ENCODE peak calls at places on chromosome 5, in eight cellular contexts. A, G, U, W, M, T, D and Y are unnamed samples.
A peak's percentile ranks its signal among the peaks of the same experiment; 100 is the strongest.

GRCh38 chr5:121138495-121138907 is 674.4 kb downstream of the PRR16 start:
- DNase-seq in D (no peak), W (no peak), M (no peak), G (peak; percentile 18), U (no peak), A (no peak), T (peak; percentile 60), Y (no peak)

GRCh38 chr5:124745367-124746251 is 830 bp downstream of the ZNF608 start:
- DNase-seq in U (no peak), D (no peak), M (no peak), T (peak; percentile 4), G (peak; percentile 59), W (no peak), A (no peak), Y (no peak)

GRCh38 chr5:8585230-8586018 is 716.5 kb downstream of the MTRR start:
- DNase-seq in W (no peak), M (no peak), T (peak; percentile 31), D (no peak), U (no peak), A (no peak), G (peak; percentile 2), Y (no peak)

GRCh38 chr5:5572010-5572982 is 149.8 kb downstream of the ICE1 start:
- DNase-seq in M (no peak), A (peak; percentile 91), U (no peak), T (no peak), W (no peak), D (no peak), G (no peak), Y (no peak)

GRCh38 chr5:89546658-89547057 is 663.7 kb upstream of the MEF2C start:
- DNase-seq in U (no peak), W (no peak), D (no peak), T (no peak), M (no peak), A (no peak), G (no peak), Y (no peak)

GRCh38 chr5:147743012-147743411 is 39.5 kb downstream of the JAKMIP2 start:
- DNase-seq in U (no peak), W (no peak), M (no peak), T (no peak), D (no peak), A (no peak), G (no peak), Y (no peak)

GRCh38 chr5:31860726-31861432 is 221.9 kb downstream of the PDZD2 start:
- DNase-seq in W (no peak), T (peak; percentile 38), M (no peak), D (no peak), G (no peak), A (no peak), U (no peak), Y (no peak)

GRCh38 chr5:149325894-149326293 is 19.4 kb upstream of the GRPEL2 start:
- DNase-seq in A (no peak), W (no peak), T (no peak), D (no peak), M (no peak), U (no peak), G (peak; percentile 66), Y (no peak)

GRCh38 chr5:160837749-160838593 is 14.0 kb downstream of the ATP10B start:
- DNase-seq in U (no peak), A (no peak), T (no peak), W (no peak), G (no peak), D (no peak), M (no peak), Y (no peak)

GRCh38 chr5:138661342-138661975 is 86.3 kb upstream of the HSPA9 start:
- DNase-seq in U (no peak), T (no peak), G (no peak), D (no peak), W (no peak), M (no peak), A (peak; percentile 24), Y (no peak)

GRCh38 chr5:6158974-6159863 is 219.1 kb downstream of the MED10 start:
- DNase-seq in A (no peak), G (peak; percentile 20), T (peak; percentile 100), U (peak; percentile 76), D (no peak), W (no peak), M (no peak), Y (no peak)

GRCh38 chr5:148499461-148499860 is 115.7 kb downstream of the FBXO38 start:
- DNase-seq in M (no peak), G (no peak), T (peak; percentile 24), W (no peak), D (no peak), A (no peak), U (no peak), Y (no peak)

GRCh38 chr5:109921735-109922395 is 232.1 kb downstream of the MAN2A1 start:
- DNase-seq in G (no peak), T (no peak), M (no peak), D (no peak), W (peak; percentile 75), A (no peak), U (no peak), Y (no peak)

GRCh38 chr5:169610606-169611005 is 26.5 kb upstream of the DOCK2 start:
- DNase-seq in G (peak; percentile 18), A (no peak), M (no peak), T (peak; percentile 68), D (no peak), U (no peak), W (no peak), Y (no peak)

GRCh38 chr5:78430816-78431215 is 70.4 kb downstream of the SCAMP1 start:
- DNase-seq in U (no peak), D (no peak), W (no peak), M (no peak), A (no peak), T (no peak), G (no peak), Y (no peak)

GRCh38 chr5:106974256-106974655 is 696.5 kb downstream of the EFNA5 start:
- DNase-seq in T (no peak), W (no peak), G (no peak), D (no peak), M (no peak), A (no peak), U (no peak), Y (no peak)

GRCh38 chr5:159337291-159337974 is 7.1 kb upstream of the IL12B start:
- DNase-seq in W (no peak), A (no peak), U (peak; percentile 47), M (no peak), G (peak; percentile 53), T (peak; percentile 67), D (no peak), Y (no peak)

DNA sequence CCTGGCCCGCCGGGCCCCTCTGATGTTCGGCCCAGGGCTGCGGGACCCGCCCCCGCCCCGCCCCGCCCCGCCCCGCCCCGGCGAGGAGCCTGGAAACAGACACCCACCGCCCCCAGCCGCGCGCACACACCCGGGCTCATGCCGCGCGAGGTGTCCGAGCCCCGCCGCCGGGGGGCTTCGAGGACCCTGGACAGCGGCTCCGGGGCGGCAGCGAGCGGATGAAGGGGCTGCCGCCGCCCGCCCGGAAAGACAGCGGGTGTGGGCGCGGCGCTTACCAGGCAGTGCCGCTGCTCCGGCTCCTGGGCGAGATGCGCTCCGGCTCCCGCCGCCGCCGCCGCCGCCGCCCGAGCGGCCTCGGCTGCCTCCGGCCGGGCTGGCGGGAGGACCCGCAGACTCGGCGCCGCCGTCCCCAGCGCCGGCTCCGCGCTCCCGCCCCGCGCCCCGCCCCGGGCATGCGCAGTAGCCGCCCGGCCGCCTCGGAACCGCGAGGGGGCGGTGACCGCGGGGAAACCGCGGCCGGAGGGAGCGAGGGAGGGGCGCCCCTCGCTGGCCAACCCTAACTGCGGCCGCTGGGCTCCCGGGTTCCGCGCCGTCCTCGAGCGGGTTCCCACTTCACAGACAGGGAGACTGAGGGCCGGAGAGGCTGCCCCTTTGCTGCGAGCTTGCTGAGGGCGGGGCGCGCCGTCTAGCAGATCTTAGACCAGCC is at the start of gene GPRIN1:
- DNase-seq in G (peak; percentile 52), T (peak; percentile 68), M (peak; percentile 18), D (no peak), U (no peak), A (no peak), W (peak; percentile 48), Y (no peak)
- H3K4me3 ChIP-seq in G (peak within 1 kb of the TSS; percentile 64), T (peak within 1 kb of the TSS; percentile 77), M (peak within 1 kb of the TSS; percentile 74), D (peak within 1 kb of the TSS; percentile 78), U (peak within 1 kb of the TSS; percentile 64), A (peak within 1 kb of the TSS; percentile 77), W (peak within 1 kb of the TSS; percentile 70), Y (peak within 1 kb of the TSS; percentile 71)

DNA sequence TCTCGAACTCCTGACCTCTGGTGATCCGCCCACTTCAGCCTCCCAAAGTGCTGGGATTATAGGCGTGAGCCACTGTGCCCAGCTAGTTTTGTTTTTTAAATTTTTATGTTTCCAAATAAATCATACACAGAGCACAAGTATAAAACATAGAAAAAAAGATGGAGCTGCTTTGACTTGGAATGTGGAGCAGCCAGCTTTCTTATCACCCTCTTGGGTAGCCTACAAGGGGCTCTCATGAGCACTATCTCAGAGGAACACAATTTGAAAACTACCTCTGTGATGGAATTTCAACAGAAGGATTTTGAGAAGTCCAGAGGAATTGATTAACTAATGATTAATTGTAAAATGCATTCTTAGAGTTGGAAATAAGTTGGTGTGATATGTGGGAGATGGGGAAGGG is 45.9 kb downstream of the NSD1 start:
- DNase-seq in D (no peak), T (no peak), G (no peak), U (no peak), W (no peak), A (no peak), M (no peak), Y (no peak)
- TF ChIP-seq CTCF in D (no peak), T (no peak), G (no peak), U (no peak), W (no peak), A (no peak), M (no peak), Y (no peak)

GRCh38 chr5:151612689-151613427 is 21.7 kb upstream of the FAT2 start:
- DNase-seq in W (no peak), M (peak; percentile 19), U (no peak), D (no peak), T (peak; percentile 83), A (no peak), G (no peak), Y (peak; percentile 52)
- H3K4me3 ChIP-seq in W (no peak overlapping the region), M (no peak overlapping the region), U (no peak overlapping the region), D (no peak overlapping the region), T (no peak overlapping the region), A (no peak overlapping the region), G (no peak overlapping the region), Y (no peak overlapping the region)

GRCh38 chr5:18772475-18772874 is 1138.2 kb downstream of the TAF11L14 start:
- DNase-seq in A (no peak), T (peak; percentile 88), D (no peak), G (peak; percentile 2), U (no peak), W (no peak), M (no peak), Y (no peak)
- TF ChIP-seq CTCF in A (no peak), T (peak; percentile 91), D (no peak), G (no peak), U (no peak), W (no peak), M (no peak), Y (peak; percentile 36)

GRCh38 chr5:82405618-82406199 is 127.6 kb upstream of the RPS23 start:
- DNase-seq in G (peak; percentile 99), D (no peak), T (peak; percentile 97), A (no peak), U (peak; percentile 91), M (no peak), W (no peak), Y (no peak)
- H3K4me3 ChIP-seq in G (no peak overlapping the region), D (no peak overlapping the region), T (peak overlapping the region; percentile 19), A (no peak overlapping the region), U (no peak overlapping the region), M (no peak overlapping the region), W (no peak overlapping the region), Y (no peak overlapping the region)

GRCh38 chr5:14247054-14247386 is 103.9 kb downstream of the TRIO start:
- DNase-seq in M (no peak), D (no peak), A (no peak), T (no peak), W (no peak), G (no peak), U (no peak), Y (no peak)
- TF ChIP-seq CTCF in M (no peak), D (no peak), A (no peak), T (no peak), W (no peak), G (no peak), U (no peak), Y (no peak)